ENCODE peak calls at places on chromosomes 4 and X, in six cellular contexts. One of them, this sample, is unnamed.

GRCh38 chr4:57233391-57233790 is 123.2 kb upstream of the IGFBP7 start:
- DNase-seq in IMR-90: peak
- DNase-seq in H1: no peak
- DNase-seq in neuronal stem cell: no peak
- DNase-seq in H9: no peak
- DNase-seq in mesenchymal stem cell: peak
- DNase-seq in this sample: no peak

GRCh38 chrX:100883654-100884053 is 9.5 kb upstream of the NOX1 start:
- DNase-seq in IMR-90: no peak
- DNase-seq in H1: no peak
- DNase-seq in neuronal stem cell: no peak
- DNase-seq in H9: no peak
- DNase-seq in mesenchymal stem cell: no peak
- DNase-seq in this sample: peak

GRCh38 chr4:41192136-41192535 is 22.2 kb downstream of the APBB2 start:
- DNase-seq in IMR-90: peak
- DNase-seq in H1: no peak
- DNase-seq in neuronal stem cell: no peak
- DNase-seq in H9: no peak
- DNase-seq in mesenchymal stem cell: no peak
- DNase-seq in this sample: no peak

GRCh38 chrX:134764202-134764785 is 106.0 kb upstream of the PLAC1 start:
- DNase-seq in IMR-90: no peak
- DNase-seq in H1: no peak
- DNase-seq in neuronal stem cell: no peak
- DNase-seq in H9: no peak
- DNase-seq in mesenchymal stem cell: peak
- DNase-seq in this sample: peak

GRCh38 chr4:1061747-1062146 is 50.3 kb downstream of the FGFRL1 start:
- DNase-seq in IMR-90: no peak
- DNase-seq in H1: no peak
- DNase-seq in neuronal stem cell: no peak
- DNase-seq in H9: no peak
- DNase-seq in mesenchymal stem cell: no peak
- DNase-seq in this sample: no peak

GRCh38 chr4:128653514-128654420 is 155.7 kb upstream of the JADE1 start:
- DNase-seq in IMR-90: peak
- DNase-seq in H1: no peak
- DNase-seq in neuronal stem cell: peak
- DNase-seq in H9: no peak
- DNase-seq in mesenchymal stem cell: peak
- DNase-seq in this sample: peak

GRCh38 chr4:84159767-84160166 is 339.3 kb downstream of the NKX6-1 start:
- DNase-seq in IMR-90: no peak
- DNase-seq in H1: peak
- DNase-seq in neuronal stem cell: peak
- DNase-seq in H9: peak
- DNase-seq in mesenchymal stem cell: no peak
- DNase-seq in this sample: peak

GRCh38 chr4:8594097-8595038 is 1.8 kb downstream of the CPZ start:
- DNase-seq in IMR-90: peak
- DNase-seq in H1: no peak
- DNase-seq in neuronal stem cell: peak
- DNase-seq in H9: peak
- DNase-seq in mesenchymal stem cell: peak
- DNase-seq in this sample: peak

GRCh38 chr4:165199722-165200121 is 7.6 kb upstream of the KLHL2 start:
- DNase-seq in IMR-90: no peak
- DNase-seq in H1: no peak
- DNase-seq in neuronal stem cell: no peak
- DNase-seq in H9: no peak
- DNase-seq in mesenchymal stem cell: no peak
- DNase-seq in this sample: no peak

GRCh38 chr4:79638735-79639134 is 230.7 kb upstream of the GK2 start:
- DNase-seq in IMR-90: no peak
- DNase-seq in H1: no peak
- DNase-seq in neuronal stem cell: no peak
- DNase-seq in H9: no peak
- DNase-seq in mesenchymal stem cell: no peak
- DNase-seq in this sample: no peak

GRCh38 chr4:185577592-185577940 is 42.3 kb upstream of the PDLIM3 start:
- DNase-seq in IMR-90: no peak
- DNase-seq in H1: no peak
- DNase-seq in neuronal stem cell: no peak
- DNase-seq in H9: no peak
- DNase-seq in mesenchymal stem cell: no peak
- DNase-seq in this sample: peak

GRCh38 chr4:185576918-185577591 is 41.7 kb upstream of the PDLIM3 start:
- DNase-seq in IMR-90: peak
- DNase-seq in H1: no peak
- DNase-seq in neuronal stem cell: no peak
- DNase-seq in H9: no peak
- DNase-seq in mesenchymal stem cell: peak
- DNase-seq in this sample: no peak

GRCh38 chr4:185576314-185576713 is 41.0 kb upstream of the PDLIM3 start:
- DNase-seq in IMR-90: no peak
- DNase-seq in H1: no peak
- DNase-seq in neuronal stem cell: no peak
- DNase-seq in H9: no peak
- DNase-seq in mesenchymal stem cell: no peak
- DNase-seq in this sample: no peak

GRCh38 chr4:185570727-185571126 is 35.4 kb upstream of the PDLIM3 start:
- DNase-seq in IMR-90: no peak
- DNase-seq in H1: no peak
- DNase-seq in neuronal stem cell: no peak
- DNase-seq in H9: no peak
- DNase-seq in mesenchymal stem cell: no peak
- DNase-seq in this sample: no peak

DNA sequence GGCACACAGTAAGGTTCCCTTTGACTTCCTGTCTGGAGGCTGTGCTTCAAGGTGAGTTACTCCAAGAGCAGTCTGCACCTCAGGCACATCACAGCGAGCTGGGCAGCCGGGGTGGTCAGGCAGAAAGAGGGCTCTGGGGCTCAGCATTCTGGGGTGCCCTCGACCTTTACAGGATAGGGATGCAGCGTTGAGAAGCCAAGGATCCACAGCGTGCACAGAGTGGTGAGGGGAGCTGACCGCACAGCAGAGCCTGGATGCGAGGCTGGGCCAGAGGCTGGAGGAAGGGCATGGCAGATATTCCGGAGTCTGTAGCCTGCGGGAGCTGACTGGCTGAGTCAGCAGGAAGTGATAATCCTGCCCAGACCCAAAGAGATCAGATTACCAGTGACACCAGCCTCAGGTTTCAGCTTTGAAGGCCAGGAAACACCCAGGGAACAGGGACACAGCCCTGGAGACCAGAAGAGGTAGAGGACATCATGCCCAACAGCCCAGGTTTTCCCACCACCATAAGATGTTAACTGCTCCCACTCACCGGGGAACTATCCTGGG is 38.4 kb upstream of the PDLIM3 start:
- DNase-seq in IMR-90: peak
- DNase-seq in H1: no peak
- DNase-seq in neuronal stem cell: no peak
- DNase-seq in H9: peak
- DNase-seq in mesenchymal stem cell: peak
- DNase-seq in this sample: peak
- H2AK5ac ChIP-seq in IMR-90: peak
- H2AK5ac ChIP-seq in H1: no peak
- H2AK5ac ChIP-seq in neuronal stem cell: no peak
- H2AK5ac ChIP-seq in H9: no peak
- H2AK5ac ChIP-seq in mesenchymal stem cell: no peak
- H2AK5ac ChIP-seq in this sample: no peak

DNA sequence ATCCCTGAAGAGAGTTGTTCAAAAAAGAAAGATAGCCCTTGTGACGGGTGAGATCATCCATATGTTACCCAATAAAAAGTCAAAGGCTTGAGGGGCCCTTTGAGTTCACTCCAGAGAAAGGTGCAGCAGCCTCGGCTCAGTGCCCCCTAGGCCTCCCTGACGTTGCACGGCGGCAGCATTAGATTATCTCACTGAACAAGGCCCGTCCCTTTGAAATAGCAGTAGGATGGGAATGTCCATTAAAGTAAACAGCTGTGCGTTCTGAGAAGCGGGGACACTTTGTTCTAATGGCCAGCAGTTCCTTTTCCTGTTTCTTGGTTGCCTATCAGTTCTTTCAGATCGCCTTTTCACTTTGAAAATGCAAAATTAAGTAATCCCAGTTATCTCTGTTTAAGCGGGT is 71.9 kb downstream of the SHROOM2 start:
- DNase-seq in IMR-90: no peak
- DNase-seq in H1: no peak
- DNase-seq in neuronal stem cell: no peak
- DNase-seq in H9: no peak
- DNase-seq in mesenchymal stem cell: peak
- DNase-seq in this sample: no peak
- H2BK5ac ChIP-seq in IMR-90: no peak
- H2BK5ac ChIP-seq in H1: no peak
- H2BK5ac ChIP-seq in neuronal stem cell: no peak
- H2BK5ac ChIP-seq in H9: no peak
- H2BK5ac ChIP-seq in mesenchymal stem cell: no peak
- H2BK5ac ChIP-seq in this sample: no peak

DNA sequence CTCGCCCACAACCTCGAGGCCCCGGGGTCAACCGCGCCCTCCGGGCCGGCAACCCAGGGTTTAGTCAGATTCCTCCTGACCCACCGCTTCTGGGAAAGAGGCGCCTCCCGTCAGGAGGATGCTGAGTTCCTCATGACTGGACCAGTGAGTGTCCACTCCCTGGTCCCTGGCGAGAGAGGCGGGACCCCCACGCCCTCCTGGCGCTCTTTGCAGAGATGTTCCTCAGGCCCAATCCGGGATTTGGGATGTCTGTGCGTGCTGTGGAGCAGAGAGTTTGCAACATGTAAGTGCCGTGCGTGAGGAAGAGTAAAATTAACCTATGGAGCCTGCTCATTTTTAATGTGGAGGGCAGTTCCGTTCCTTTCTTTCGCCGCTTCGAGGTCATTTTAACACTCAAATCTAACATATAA is 822 bp upstream of the UGDH start:
- DNase-seq in IMR-90: peak
- DNase-seq in H1: no peak
- DNase-seq in neuronal stem cell: no peak
- DNase-seq in H9: no peak
- DNase-seq in mesenchymal stem cell: peak
- DNase-seq in this sample: no peak
- H2AK5ac ChIP-seq in IMR-90: peak
- H2AK5ac ChIP-seq in H1: no peak
- H2AK5ac ChIP-seq in neuronal stem cell: no peak
- H2AK5ac ChIP-seq in H9: no peak
- H2AK5ac ChIP-seq in mesenchymal stem cell: no peak
- H2AK5ac ChIP-seq in this sample: no peak

GRCh38 chrX:155070975-155071693 is at the start of the genes BRCC3, CMC4 and MTCP1:
- DNase-seq in IMR-90: peak
- DNase-seq in H1: peak
- DNase-seq in neuronal stem cell: peak
- DNase-seq in H9: peak
- DNase-seq in mesenchymal stem cell: peak
- DNase-seq in this sample: peak

GRCh38 chrX:155071694-155072215 is 447 bp downstream of the BRCC3 start:
- DNase-seq in IMR-90: no peak
- DNase-seq in H1: no peak
- DNase-seq in neuronal stem cell: no peak
- DNase-seq in H9: no peak
- DNase-seq in mesenchymal stem cell: no peak
- DNase-seq in this sample: peak

GRCh38 chrX:155069414-155069813 is 1.5 kb downstream of the CMC4 start:
- DNase-seq in IMR-90: no peak
- DNase-seq in H1: no peak
- DNase-seq in neuronal stem cell: no peak
- DNase-seq in H9: no peak
- DNase-seq in mesenchymal stem cell: no peak
- DNase-seq in this sample: no peak

GRCh38 chrX:155070038-155070437 is 898 bp downstream of the CMC4 start:
- DNase-seq in IMR-90: no peak
- DNase-seq in H1: no peak
- DNase-seq in neuronal stem cell: no peak
- DNase-seq in H9: no peak
- DNase-seq in mesenchymal stem cell: no peak
- DNase-seq in this sample: no peak

GRCh38 chrX:155070663-155070974 is 317 bp downstream of the CMC4 start:
- DNase-seq in IMR-90: no peak
- DNase-seq in H1: no peak
- DNase-seq in neuronal stem cell: no peak
- DNase-seq in H9: no peak
- DNase-seq in mesenchymal stem cell: no peak
- DNase-seq in this sample: no peak
- H2BK5ac ChIP-seq in IMR-90: peak
- H2BK5ac ChIP-seq in H1: no peak
- H2BK5ac ChIP-seq in neuronal stem cell: no peak
- H2BK5ac ChIP-seq in H9: no peak
- H2BK5ac ChIP-seq in mesenchymal stem cell: no peak
- H2BK5ac ChIP-seq in this sample: no peak

DNA sequence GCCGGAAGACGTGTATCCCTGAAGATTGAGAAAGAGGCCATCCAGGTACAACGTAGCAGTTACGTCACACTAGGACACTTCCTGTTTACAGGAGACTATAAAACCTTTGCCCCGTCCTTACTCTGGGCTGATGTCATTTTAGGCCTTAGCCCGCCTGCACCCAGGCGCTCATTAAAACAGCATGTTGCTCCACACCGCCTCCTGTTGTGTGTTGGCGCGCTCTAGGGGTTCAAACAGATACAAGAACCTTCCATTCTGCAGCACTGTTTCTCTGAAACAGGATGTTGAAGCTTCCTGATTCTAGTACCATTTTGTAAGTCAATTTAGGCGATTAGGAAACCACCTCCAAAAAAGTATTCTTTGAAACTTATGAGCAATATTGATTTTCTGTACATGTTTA is 722.1 kb downstream of the PCDH7 start:
- DNase-seq in IMR-90: no peak
- DNase-seq in H1: peak
- DNase-seq in neuronal stem cell: no peak
- DNase-seq in H9: peak
- DNase-seq in mesenchymal stem cell: no peak
- DNase-seq in this sample: peak
- H2AK5ac ChIP-seq in IMR-90: no peak
- H2AK5ac ChIP-seq in H1: no peak
- H2AK5ac ChIP-seq in neuronal stem cell: no peak
- H2AK5ac ChIP-seq in H9: no peak
- H2AK5ac ChIP-seq in mesenchymal stem cell: no peak
- H2AK5ac ChIP-seq in this sample: no peak

GRCh38 chr4:14887842-14888433 is 114.3 kb upstream of the CPEB2 start:
- DNase-seq in IMR-90: no peak
- DNase-seq in H1: no peak
- DNase-seq in neuronal stem cell: no peak
- DNase-seq in H9: no peak
- DNase-seq in mesenchymal stem cell: no peak
- DNase-seq in this sample: no peak
- H2BK5ac ChIP-seq in IMR-90: no peak
- H2BK5ac ChIP-seq in H1: no peak
- H2BK5ac ChIP-seq in neuronal stem cell: no peak
- H2BK5ac ChIP-seq in H9: no peak
- H2BK5ac ChIP-seq in mesenchymal stem cell: no peak
- H2BK5ac ChIP-seq in this sample: no peak

This sample was measured in mesendoderm.